ENCODE peak calls at places on chromosome 11, in four cellular contexts. N is HepG2, U is H1, W is K562. F is an unnamed sample.

GRCh38 chr11:68998390-68998911 is 14.6 kb downstream of the MRGPRF start:
- DNase-seq in U (no peak), N (no peak), W (no peak), F (no peak)

GRCh38 chr11:111347002-111347722 is 31.9 kb downstream of the POU2AF1 start:
- DNase-seq in W (no peak), N (no peak), U (no peak), F (no peak)

GRCh38 chr11:102762414-102762813 is 18.0 kb downstream of the MMP10 start:
- DNase-seq in U (no peak), N (no peak), W (no peak), F (no peak)

GRCh38 chr11:129733981-129734380 is 81.7 kb upstream of the TMEM45B start:
- DNase-seq in N (no peak), W (no peak), U (no peak), F (no peak)

GRCh38 chr11:83044958-83045712 is 26.6 kb downstream of the RAB30 start:
- DNase-seq in N (no peak), U (no peak), W (no peak), F (no peak)

GRCh38 chr11:17014774-17015638 is 792 bp upstream of the PLEKHA7 start:
- DNase-seq in W (peak), N (peak), U (peak), F (no peak)

GRCh38 chr11:129117595-129118350 is 74.4 kb downstream of the ARHGAP32 start:
- DNase-seq in N (peak), U (no peak), W (peak), F (no peak)

GRCh38 chr11:36354221-36355003 is 58.3 kb downstream of the PRR5L start:
- DNase-seq in W (no peak), N (no peak), U (no peak), F (peak)

GRCh38 chr11:130945945-130946344 is 29.7 kb upstream of the SNX19 start:
- DNase-seq in W (no peak), N (no peak), U (no peak), F (no peak)

GRCh38 chr11:127624455-127624854 is 623.9 kb upstream of the KIRREL3 start:
- DNase-seq in U (no peak), W (no peak), N (no peak), F (no peak)

GRCh38 chr11:79173615-79174014 is 267.2 kb downstream of the TENM4 start:
- DNase-seq in N (no peak), U (no peak), W (no peak), F (no peak)

GRCh38 chr11:88293931-88294330 is 43.6 kb downstream of the CTSC start:
- DNase-seq in W (no peak), U (no peak), N (no peak), F (no peak)

GRCh38 chr11:86571273-86571948 is 101.0 kb downstream of the ME3 start:
- DNase-seq in W (peak), N (peak), U (peak), F (no peak)

GRCh38 chr11:125376117-125376516 is 119.9 kb downstream of the FEZ1 start:
- DNase-seq in U (no peak), N (no peak), W (no peak), F (no peak)

GRCh38 chr11:28836285-28837081 is 728.3 kb downstream of the METTL15 start:
- DNase-seq in N (peak), W (no peak), U (no peak), F (no peak)

GRCh38 chr11:6443269-6444003 is 2.6 kb upstream of the HPX start:
- DNase-seq in N (peak), W (peak), U (peak), F (no peak)

GRCh38 chr11:92380882-92381281 is 156.3 kb downstream of the FAT3 start:
- DNase-seq in W (no peak), N (no peak), U (no peak), F (no peak)

GRCh38 chr11:76410771-76411423 is 29.8 kb downstream of the GVQW3 start:
- DNase-seq in U (peak), W (no peak), N (no peak), F (no peak)

GRCh38 chr11:122853971-122854446 is 15.7 kb downstream of the CRTAM start:
- DNase-seq in W (peak), U (peak), N (peak), F (no peak)

GRCh38 chr11:77175869-77176539 is 48.0 kb downstream of the MYO7A start:
- DNase-seq in W (no peak), U (peak), N (no peak), F (no peak)

GRCh38 chr11:130400793-130401483 is 27.5 kb downstream of the ADAMTS8 start:
- DNase-seq in U (no peak), W (no peak), N (no peak), F (no peak)

GRCh38 chr11:35781342-35782171 is 119.0 kb downstream of the TRIM44 start:
- DNase-seq in U (no peak), N (no peak), W (no peak), F (no peak)

GRCh38 chr11:65448418-65449196 is 26.0 kb downstream of the NEAT1 start:
- DNase-seq in W (peak), N (no peak), U (no peak), F (no peak)

GRCh38 chr11:15727125-15727524 is 612.4 kb downstream of the INSC start:
- DNase-seq in W (no peak), N (no peak), U (no peak), F (no peak)

GRCh38 chr11:64903291-64903833 is 13.6 kb downstream of the ATG2A start:
- DNase-seq in U (no peak), W (no peak), N (no peak), F (no peak)

GRCh38 chr11:16296243-16296642 is 60.1 kb downstream of the SOX6 start:
- DNase-seq in U (no peak), W (no peak), N (no peak), F (no peak)

GRCh38 chr11:133911169-133911568 is 45.6 kb downstream of the IGSF9B start:
- DNase-seq in N (no peak), U (no peak), W (peak), F (no peak)

GRCh38 chr11:104221455-104221854 is 57.5 kb upstream of the PDGFD start:
- DNase-seq in U (no peak), N (no peak), W (no peak), F (no peak)

GRCh38 chr11:65606876-65607613 is 7.0 kb downstream of the MAP3K11 start:
- DNase-seq in U (peak), N (no peak), W (peak), F (no peak)

GRCh38 chr11:61949169-61950034 is 749 bp upstream of the BEST1 start:
- DNase-seq in N (peak), U (no peak), W (peak), F (no peak)

GRCh38 chr11:44654057-44654456 is 72.7 kb upstream of the TSPAN18 start:
- DNase-seq in W (no peak), N (no peak), U (no peak), F (no peak)

GRCh38 chr11:68081691-68082090 is 39.5 kb downstream of the CHKA start:
- DNase-seq in W (no peak), N (no peak), U (no peak), F (no peak)

GRCh38 chr11:28123151-28123571 is 15.0 kb downstream of the METTL15 start:
- DNase-seq in W (no peak), N (peak), U (no peak), F (no peak)

GRCh38 chr11:5092821-5093585 is 23.6 kb downstream of the OR52E1 start:
- DNase-seq in U (no peak), N (no peak), W (no peak), F (no peak)

GRCh38 chr11:127000291-127000968 is at the start of gene KIRREL3:
- DNase-seq in N (no peak), U (peak), W (no peak), F (no peak)

GRCh38 chr11:129275825-129276224 is 83.7 kb upstream of the ARHGAP32 start:
- DNase-seq in W (no peak), U (no peak), N (no peak), F (no peak)

GRCh38 chr11:122044086-122044485 is 71.9 kb downstream of the BLID start:
- DNase-seq in U (no peak), W (no peak), N (no peak), F (no peak)

GRCh38 chr11:61657566-61657965 is 22.6 kb upstream of the DAGLA start:
- DNase-seq in N (peak), W (no peak), U (no peak), F (no peak)

GRCh38 chr11:72813740-72814138 is 472 bp upstream of the ATG16L2 start:
- DNase-seq in N (peak), U (no peak), W (peak), F (no peak)

GRCh38 chr11:60127311-60127811 is 38.9 kb downstream of the MS4A2 start:
- DNase-seq in W (no peak), N (no peak), U (no peak), F (no peak)
- TF ChIP-seq BRCA1 in W (no peak), N (no peak), U (no peak), F (no peak)

DNA sequence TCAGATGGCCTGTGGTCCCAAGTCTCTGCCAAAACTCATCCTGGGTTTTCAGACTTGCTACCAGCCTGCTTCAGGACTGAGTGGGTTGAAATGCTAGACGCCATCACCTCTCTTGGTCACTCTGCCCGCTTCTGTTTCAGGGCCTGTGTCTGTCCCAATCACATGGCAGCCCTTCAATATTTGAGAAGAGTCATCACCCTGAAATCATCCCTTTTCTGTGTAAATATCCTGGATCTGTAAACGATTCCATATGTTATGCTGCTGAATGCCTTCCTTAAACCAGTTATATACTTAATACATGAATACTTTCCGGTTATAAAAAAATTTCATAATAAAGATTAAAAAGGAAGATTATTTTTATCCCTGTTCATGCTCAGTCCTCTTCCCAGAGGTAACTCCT is 39.8 kb upstream of the TLCD5 start:
- DNase-seq in W (no peak), N (no peak), U (no peak), F (no peak)
- TF ChIP-seq BRCA1 in W (no peak), N (no peak), U (no peak), F (no peak)

GRCh38 chr11:115087791-115088190 is 409.5 kb downstream of the NXPE2 start:
- DNase-seq in N (no peak), U (no peak), W (no peak), F (no peak)

GRCh38 chr11:115098037-115098436 is 406.2 kb downstream of the CADM1 start:
- DNase-seq in U (no peak), N (no peak), W (no peak), F (no peak)

DNA sequence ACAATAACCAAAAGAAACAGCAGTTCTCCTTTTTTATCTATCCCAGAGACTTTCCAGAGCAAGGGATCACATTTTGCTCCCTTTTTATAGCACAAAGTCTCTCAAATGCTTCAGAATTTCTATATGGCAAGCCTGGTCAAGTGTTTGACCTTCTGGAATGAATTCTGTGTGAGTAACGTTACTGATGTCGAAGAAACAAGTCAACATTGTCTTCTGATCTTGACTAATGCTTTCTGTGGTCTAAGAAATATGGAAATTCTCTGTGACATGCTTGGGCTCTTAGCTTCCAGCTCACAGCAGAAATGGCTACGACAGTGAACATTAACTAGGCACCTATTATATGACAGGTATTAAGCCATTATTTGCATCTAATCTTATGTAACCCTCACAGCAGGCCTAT is 411.7 kb downstream of the CADM1 start:
- DNase-seq in U (no peak), N (no peak), W (no peak), F (no peak)
- TF ChIP-seq BRCA1 in U (no peak), N (no peak), W (no peak), F (no peak)

DNA sequence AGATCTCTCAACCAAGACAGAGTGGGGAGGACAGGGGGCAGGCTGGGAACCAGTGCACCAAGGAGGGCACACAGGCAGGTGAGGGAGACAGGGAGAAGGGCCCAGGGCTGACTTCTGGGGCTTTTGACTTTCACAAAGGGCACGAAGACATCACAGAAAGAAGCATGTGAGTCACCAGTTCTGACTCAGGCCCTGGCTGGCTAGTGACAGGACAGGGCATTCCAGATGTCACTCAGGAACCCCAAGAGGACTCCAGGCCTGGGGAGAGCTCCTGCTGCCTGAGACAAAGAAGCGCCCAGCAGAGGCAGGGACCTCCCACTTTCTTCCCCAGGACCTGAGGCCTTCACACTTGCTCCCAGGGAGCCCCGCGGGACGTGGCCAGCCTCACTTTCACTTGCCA is 497.2 kb downstream of the BUD13 start:
- DNase-seq in N (no peak), W (no peak), U (no peak), F (no peak)
- TF ChIP-seq BRCA1 in N (no peak), W (no peak), U (no peak), F (no peak)

DNA sequence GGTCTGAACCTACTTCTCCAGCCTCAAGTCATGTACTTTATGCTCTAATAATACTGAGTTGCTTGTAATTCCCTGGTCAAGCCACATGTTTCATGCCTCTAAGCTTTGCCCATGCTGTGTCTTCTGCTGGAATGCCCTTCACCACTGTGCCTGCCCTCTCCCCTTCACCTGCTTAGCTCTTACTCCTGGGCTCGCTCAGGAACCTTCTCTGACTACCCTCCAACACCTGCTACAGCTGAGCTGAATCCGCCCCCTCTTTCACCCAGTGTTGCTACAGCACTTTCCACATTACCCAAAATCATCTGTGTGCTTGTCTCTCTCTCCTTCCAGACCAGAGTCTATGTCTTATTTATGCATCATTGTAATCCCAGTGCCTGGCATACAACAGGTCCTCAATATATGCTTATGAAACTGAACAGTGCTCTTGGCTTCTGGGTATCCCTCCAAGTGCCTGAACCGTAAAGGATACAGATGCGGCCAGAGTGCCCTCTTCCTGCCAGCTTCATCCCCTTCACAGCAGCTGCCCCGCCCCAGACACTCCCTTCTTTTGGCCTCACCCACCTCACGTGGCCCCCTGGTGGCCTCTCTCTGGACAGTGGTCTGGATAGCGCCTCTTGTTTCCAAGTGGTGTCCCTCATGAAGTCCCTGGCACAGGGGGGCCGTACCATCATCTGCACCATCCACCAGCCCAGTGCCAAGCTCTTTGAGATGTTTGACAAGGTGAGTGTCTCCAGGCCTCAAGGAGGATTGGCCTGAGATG is 7.1 kb downstream of the ABCG4 start:
- DNase-seq in W (peak), U (peak), N (peak), F (no peak)
- TF ChIP-seq BRCA1 in W (no peak), U (no peak), N (no peak), F (no peak)

DNA sequence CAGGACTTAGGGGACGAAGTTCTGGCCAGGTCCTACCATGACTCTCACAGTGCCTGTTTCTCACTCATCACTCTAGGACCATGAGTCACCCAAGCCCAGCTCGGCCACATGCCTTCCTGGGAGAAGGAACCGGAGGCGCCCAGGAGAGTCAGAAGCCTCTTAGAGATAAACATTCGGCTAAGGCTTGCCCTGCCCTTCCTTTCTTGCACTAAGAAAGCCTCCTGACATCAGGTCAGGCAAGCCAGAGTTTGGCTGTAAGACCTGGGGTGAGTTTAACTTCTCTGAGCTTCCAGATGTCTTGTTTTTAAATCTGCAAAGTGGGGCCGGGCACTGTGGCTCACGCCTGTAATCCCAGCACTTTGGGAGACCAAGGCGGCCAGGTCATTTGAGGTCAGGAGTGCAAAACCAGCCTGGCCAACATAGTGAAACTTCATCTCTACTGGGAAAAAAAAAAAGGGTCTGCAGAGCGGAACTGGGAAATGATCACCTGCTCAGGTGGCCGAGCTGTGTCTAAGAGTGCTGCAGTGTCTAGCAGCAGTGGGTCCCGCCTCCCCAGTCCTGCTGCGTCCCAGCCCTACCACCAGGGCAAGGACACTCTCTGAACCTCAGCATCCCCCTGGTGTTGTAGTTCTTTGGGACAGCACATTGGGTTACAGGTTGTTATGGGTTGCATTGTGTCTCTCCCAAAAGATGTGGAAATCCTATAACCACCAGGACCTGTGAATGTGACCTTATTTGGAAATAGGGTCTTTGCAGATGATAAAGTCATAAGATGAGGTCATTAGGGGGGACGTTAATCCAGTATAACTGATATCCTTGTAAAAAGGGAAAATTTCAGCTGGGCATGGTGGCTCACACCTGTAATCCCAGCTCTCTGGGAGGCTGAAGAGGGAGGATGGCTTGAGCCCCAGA is 1.8 kb upstream of the CARS1 start:
- DNase-seq in N (peak), W (peak), U (no peak), F (no peak)
- TF ChIP-seq BRCA1 in N (no peak), W (no peak), U (no peak), F (no peak)